ENCODE peak calls at places on chromosomes 16 and 17, in five cellular contexts. W, Z, T, S and C are unnamed samples. For H3K4me1, the result is how much of the 10 kb centered on the place peaks cover.

GRCh38 chr16:77157346-77157745 is 33.6 kb upstream of the MON1B start:
- DNase-seq in W (no peak), Z (no peak), T (no peak), S (no peak), C (no peak)

GRCh38 chr17:412211-413015 is 59.8 kb upstream of the RPH3AL start:
- DNase-seq in W (peak), Z (no peak), T (peak), S (peak), C (no peak)

GRCh38 chr16:67180166-67180565 is 3.6 kb downstream of the MATCAP1 start:
- DNase-seq in W (no peak), Z (no peak), T (no peak), S (no peak), C (no peak)

GRCh38 chr16:1890701-1891035 is 18.7 kb upstream of the MEIOB start:
- DNase-seq in W (no peak), Z (no peak), T (no peak), S (no peak), C (no peak)

GRCh38 chr17:60169921-60170817 is 20.4 kb downstream of the CA4 start:
- DNase-seq in W (no peak), Z (no peak), T (peak), S (no peak), C (no peak)

GRCh38 chr17:39027037-39027436 is 59.8 kb upstream of the FBXO47 start:
- DNase-seq in W (peak), Z (peak), T (no peak), S (no peak), C (peak)

GRCh38 chr16:74437-75318 is 2.2 kb upstream of the RHBDF1 start:
- DNase-seq in W (no peak), Z (no peak), T (no peak), S (no peak), C (no peak)

GRCh38 chr16:24088767-24089166 is 167.4 kb upstream of the CACNG3 start:
- DNase-seq in W (no peak), Z (no peak), T (no peak), S (no peak), C (no peak)

GRCh38 chr16:17225551-17225950 is 245.2 kb downstream of the XYLT1 start:
- DNase-seq in W (no peak), Z (no peak), T (peak), S (no peak), C (no peak)

GRCh38 chr17:79988163-79988971 is 47.3 kb downstream of the TBC1D16 start:
- DNase-seq in W (no peak), Z (no peak), T (peak), S (no peak), C (no peak)

GRCh38 chr16:53717577-53717976 is 13.6 kb downstream of the FTO start:
- DNase-seq in W (no peak), Z (no peak), T (no peak), S (no peak), C (no peak)
- H3K4me1 ChIP-seq in W (under half), Z (under half), T (under half), S (under half), C (under half)

DNA sequence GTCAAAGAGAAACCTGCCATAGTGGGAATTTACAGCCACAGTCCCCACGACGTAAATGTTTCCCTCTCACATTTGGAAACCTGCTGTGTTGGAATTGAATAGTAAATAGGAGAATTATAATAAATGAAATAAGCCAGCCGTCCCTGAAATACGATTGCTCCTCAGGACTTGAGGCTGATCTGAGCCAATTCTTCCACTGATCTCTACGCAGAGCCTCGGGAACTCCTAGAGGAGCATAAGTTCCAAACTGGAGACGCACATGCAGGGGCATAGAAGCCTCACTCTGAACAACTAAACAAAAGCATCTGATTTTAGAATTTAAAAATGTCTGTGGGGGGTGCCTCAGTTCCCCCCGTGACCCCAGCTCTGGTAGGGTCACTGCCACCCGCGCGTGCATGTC is 10.2 kb upstream of the TEX19 start:
- DNase-seq in W (no peak), Z (no peak), T (no peak), S (no peak), C (no peak)
- H3K4me1 ChIP-seq in W (under half), Z (under half), T (under half), S (under half), C (under half)

DNA sequence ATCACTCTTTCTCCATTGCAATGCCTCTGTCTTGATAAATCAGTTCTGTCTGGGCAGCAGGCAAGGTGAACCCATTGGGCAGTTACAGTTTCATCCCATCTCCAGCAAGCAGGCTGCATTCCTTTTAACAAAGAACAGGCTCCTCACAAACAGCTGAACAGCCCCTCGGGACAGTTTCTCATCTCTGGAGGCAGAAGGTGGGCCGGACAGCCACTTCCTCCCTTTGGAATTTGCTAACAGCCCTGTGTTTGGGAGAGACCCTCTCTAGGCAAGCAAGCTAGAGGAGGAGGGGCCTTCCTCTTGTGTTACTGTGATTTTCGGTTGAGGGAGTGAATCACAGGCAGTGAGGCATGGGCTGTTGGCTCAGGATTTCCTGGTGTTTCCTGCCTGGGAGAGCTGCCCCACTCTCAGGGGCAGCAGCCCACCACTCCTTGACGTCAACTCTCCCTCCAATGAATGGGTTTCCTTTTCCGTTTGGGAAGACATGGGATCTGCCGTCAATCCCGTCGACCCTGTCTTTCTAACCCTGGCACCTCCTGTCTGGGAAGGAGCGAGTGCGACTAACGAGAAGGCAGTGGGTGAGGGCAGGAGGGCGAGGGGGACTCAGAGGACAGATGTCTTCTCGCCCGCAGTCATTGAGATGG is 3.7 kb upstream of the PGS1 start:
- DNase-seq in W (no peak), Z (no peak), T (peak), S (no peak), C (peak)
- H3K4me1 ChIP-seq in W (under half), Z (under half), T (under half), S (under half), C (under half)

GRCh38 chr16:89475144-89475543 is 15.2 kb downstream of the ANKRD11 start:
- DNase-seq in W (no peak), Z (no peak), T (no peak), S (no peak), C (no peak)
- H3K4me1 ChIP-seq in W (half or more), Z (half or more), T (under half), S (half or more), C (half or more)

DNA sequence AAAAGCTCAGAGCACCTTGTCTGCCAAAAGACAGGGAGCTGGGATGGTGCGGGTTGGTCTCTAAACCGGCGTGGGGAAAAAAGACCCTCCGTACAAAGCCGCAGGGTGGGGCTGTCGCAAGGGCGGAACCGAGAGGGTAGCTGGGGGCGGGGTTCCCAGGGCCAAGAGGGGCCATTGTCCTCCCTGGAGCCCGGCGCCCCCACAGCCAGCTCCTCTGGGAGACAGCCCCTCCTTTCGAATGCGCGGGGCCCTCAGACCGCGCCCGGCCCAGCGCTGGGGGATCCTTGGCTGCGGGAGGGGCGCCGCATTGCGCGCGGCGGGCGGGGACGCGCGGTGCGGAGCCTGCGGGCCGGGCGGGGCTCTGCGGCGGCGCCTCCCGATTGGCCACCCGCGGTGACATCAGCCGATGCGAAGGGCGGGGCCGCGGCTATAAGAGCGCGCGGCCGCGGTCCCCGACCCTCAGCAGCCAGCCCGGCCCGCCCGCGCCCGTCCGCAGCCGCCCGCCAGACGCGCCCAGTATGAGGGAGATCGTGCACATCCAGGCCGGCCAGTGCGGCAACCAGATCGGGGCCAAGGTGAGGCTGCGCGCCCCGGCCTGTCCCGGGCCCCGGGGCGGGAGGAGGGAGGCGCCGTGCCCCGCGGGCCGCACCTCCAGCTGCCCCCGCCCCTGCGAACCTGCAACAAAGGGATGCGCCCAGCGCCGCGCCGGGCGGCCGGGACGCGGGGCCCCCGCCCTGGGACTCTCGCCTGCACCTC is at the start of gene TUBB3:
- DNase-seq in W (no peak), Z (no peak), T (peak), S (no peak), C (peak)
- H3K4me1 ChIP-seq in W (under half), Z (half or more), T (under half), S (half or more), C (under half)

DNA sequence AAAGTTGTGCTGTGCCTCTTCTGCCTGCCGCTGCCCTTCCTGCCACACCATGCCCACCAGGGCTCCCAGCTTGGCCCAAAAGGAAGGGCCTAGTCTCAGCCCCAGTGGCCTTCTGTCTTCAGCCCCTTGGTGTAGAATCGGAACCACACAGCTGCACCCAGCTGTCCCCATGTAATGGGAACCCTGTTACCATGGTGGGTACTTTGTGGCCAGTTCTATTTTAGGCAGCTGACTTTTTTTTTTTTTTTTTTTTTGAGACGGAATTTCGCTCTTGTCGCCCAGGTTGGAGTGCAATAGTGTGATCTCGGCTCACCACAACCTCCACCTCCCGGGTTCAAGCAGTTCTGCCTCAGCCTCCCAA is 163.3 kb upstream of the GSE1 start:
- DNase-seq in W (no peak), Z (no peak), T (no peak), S (no peak), C (no peak)
- H3K4me1 ChIP-seq in W (half or more), Z (under half), T (under half), S (under half), C (under half)